ENCODE peak calls at places on chromosomes 1 and 21, in eight cellular contexts. G is stimulated activated CD4-positive, alpha-beta T cell treated with anti-CD3 and anti-CD28 coated beads, TNF-alpha, amount 100 ng/mL, for 4 hours; C is kidney glomerular epithelial cell; F is head of caudate nucleus; V is iris pigment epithelial cell; E is body of pancreas; R is germinal center; I is lower lobe of right lung. L is an unnamed sample.

GRCh38 chr1:109151146-109151545 is 37.2 kb downstream of the ELAPOR1 start:
- DNase-seq in G (no peak), C (peak), F (peak), V (peak), E (peak), R (no peak), I (no peak), L (peak)

GRCh38 chr1:241672301-241672700 is 20.2 kb downstream of the WDR64 start:
- DNase-seq in G (no peak), C (no peak), F (no peak), V (no peak), E (no peak), R (no peak), I (no peak), L (no peak)

GRCh38 chr1:243968413-243968812 is 82.7 kb upstream of the ZBTB18 start:
- DNase-seq in G (no peak), C (peak), F (no peak), V (peak), E (no peak), R (no peak), I (no peak), L (no peak)

GRCh38 chr1:43358121-43358745 is 548 bp upstream of the CDC20 start:
- DNase-seq in G (no peak), C (peak), F (peak), V (peak), E (peak), R (peak), I (no peak), L (peak)

GRCh38 chr1:42165511-42166210 is 1.1 kb upstream of the GUCA2A start:
- DNase-seq in G (no peak), C (peak), F (no peak), V (peak), E (peak), R (no peak), I (peak), L (peak)

GRCh38 chr1:59317780-59318179 is 20.9 kb downstream of the FGGY start:
- DNase-seq in G (no peak), C (no peak), F (no peak), V (no peak), E (no peak), R (no peak), I (no peak), L (no peak)

GRCh38 chr1:68975534-68975933 is 478.7 kb upstream of the DEPDC1 start:
- DNase-seq in G (no peak), C (peak), F (peak), V (no peak), E (no peak), R (no peak), I (no peak), L (no peak)

GRCh38 chr1:229710746-229711145 is 84.7 kb downstream of the URB2 start:
- DNase-seq in G (no peak), C (no peak), F (no peak), V (no peak), E (no peak), R (no peak), I (no peak), L (no peak)

GRCh38 chr1:39003787-39004186 is 12.7 kb downstream of the AKIRIN1 start:
- DNase-seq in G (no peak), C (no peak), F (no peak), V (no peak), E (no peak), R (no peak), I (no peak), L (no peak)

GRCh38 chr1:10788592-10789006 is 7.8 kb downstream of the CASZ1 start:
- DNase-seq in G (no peak), C (no peak), F (peak), V (no peak), E (peak), R (no peak), I (peak), L (peak)

GRCh38 chr1:246417152-246417812 is 89.8 kb downstream of the SMYD3 start:
- DNase-seq in G (no peak), C (no peak), F (no peak), V (peak), E (no peak), R (no peak), I (no peak), L (peak)

GRCh38 chr1:117213046-117213445 is 2.3 kb upstream of the VTCN1 start:
- DNase-seq in G (no peak), C (no peak), F (peak), V (no peak), E (no peak), R (no peak), I (no peak), L (no peak)

GRCh38 chr21:38240121-38240520 is 16.7 kb upstream of the KCNJ15 start:
- DNase-seq in G (no peak), C (peak), F (no peak), V (no peak), E (no peak), R (no peak), I (no peak), L (peak)

GRCh38 chr1:6969106-6969505 is 183.9 kb downstream of the CAMTA1 start:
- DNase-seq in G (no peak), C (no peak), F (no peak), V (peak), E (no peak), R (no peak), I (no peak), L (no peak)

GRCh38 chr1:21095918-21096426 is 80.7 kb downstream of the EIF4G3 start:
- DNase-seq in G (no peak), C (no peak), F (no peak), V (no peak), E (no peak), R (no peak), I (no peak), L (no peak)

GRCh38 chr1:150259758-150260669 is 2.4 kb downstream of the CA14 start:
- DNase-seq in G (no peak), C (no peak), F (peak), V (no peak), E (peak), R (no peak), I (peak), L (peak)

GRCh38 chr1:69077633-69078032 is 490.1 kb upstream of the LRRC7 start:
- DNase-seq in G (no peak), C (no peak), F (no peak), V (no peak), E (no peak), R (no peak), I (no peak), L (no peak)

GRCh38 chr1:199009447-199009846 is 370.6 kb downstream of the PTPRC start:
- DNase-seq in G (no peak), C (no peak), F (no peak), V (no peak), E (no peak), R (no peak), I (no peak), L (no peak)

GRCh38 chr1:47772960-47773682 is 224.1 kb downstream of the TRABD2B start:
- DNase-seq in G (no peak), C (no peak), F (no peak), V (no peak), E (no peak), R (no peak), I (no peak), L (no peak)

GRCh38 chr1:189658381-189658780 is 819.3 kb downstream of the BRINP3 start:
- DNase-seq in G (no peak), C (no peak), F (no peak), V (no peak), E (no peak), R (no peak), I (no peak), L (no peak)

GRCh38 chr1:7454052-7454815 is 316.9 kb upstream of the VAMP3 start:
- DNase-seq in G (no peak), C (no peak), F (peak), V (no peak), E (no peak), R (no peak), I (no peak), L (no peak)

L was measured in endothelial cell of umbilical vein.